ENCODE peak calls at places on chromosome 14, in four cellular contexts. One of them, this sample, is unnamed.

GRCh38 chr14:57091030-57091608 is 177.6 kb downstream of the EXOC5 start:
- DNase-seq in PC-3: no peak
- DNase-seq in trophoblast cell: no peak
- DNase-seq in aorta: no peak
- DNase-seq in this sample: no peak

GRCh38 chr14:61530896-61531295 is 164.4 kb upstream of the HIF1A start:
- DNase-seq in PC-3: no peak
- DNase-seq in aorta: no peak
- DNase-seq in trophoblast cell: no peak
- DNase-seq in this sample: no peak

GRCh38 chr14:77018785-77019184 is 9.7 kb downstream of the IRF2BPL start:
- DNase-seq in trophoblast cell: no peak
- DNase-seq in aorta: no peak
- DNase-seq in PC-3: no peak
- DNase-seq in this sample: no peak

GRCh38 chr14:99546230-99546879 is 57.7 kb downstream of the CCDC85C start:
- DNase-seq in trophoblast cell: no peak
- DNase-seq in PC-3: no peak
- DNase-seq in aorta: no peak
- DNase-seq in this sample: no peak

GRCh38 chr14:50804181-50804721 is 26.7 kb downstream of the NIN start:
- DNase-seq in PC-3: no peak
- DNase-seq in aorta: peak; percentile 41
- DNase-seq in trophoblast cell: no peak
- DNase-seq in this sample: no peak

GRCh38 chr14:81743605-81744004 is 210.0 kb upstream of the SEL1L start:
- DNase-seq in trophoblast cell: no peak
- DNase-seq in aorta: no peak
- DNase-seq in PC-3: no peak
- DNase-seq in this sample: no peak

GRCh38 chr14:50697659-50698290 is 29.7 kb upstream of the SAV1 start:
- DNase-seq in aorta: no peak
- DNase-seq in PC-3: no peak
- DNase-seq in trophoblast cell: no peak
- DNase-seq in this sample: no peak

GRCh38 chr14:82500222-82500621 is 966.6 kb upstream of the SEL1L start:
- DNase-seq in trophoblast cell: no peak
- DNase-seq in aorta: no peak
- DNase-seq in PC-3: no peak
- DNase-seq in this sample: no peak

GRCh38 chr14:34665785-34666425 is 36.0 kb upstream of the SNX6 start:
- DNase-seq in PC-3: peak; percentile 93
- DNase-seq in trophoblast cell: no peak
- DNase-seq in aorta: peak; percentile 67
- DNase-seq in this sample: peak; percentile 57

GRCh38 chr14:95340201-95340697 is 20.5 kb upstream of the CLMN start:
- DNase-seq in aorta: no peak
- DNase-seq in trophoblast cell: no peak
- DNase-seq in PC-3: no peak
- DNase-seq in this sample: no peak

GRCh38 chr14:32693114-32693513 is 245.6 kb upstream of the NPAS3 start:
- DNase-seq in PC-3: peak; percentile 94
- DNase-seq in aorta: no peak
- DNase-seq in trophoblast cell: no peak
- DNase-seq in this sample: no peak

GRCh38 chr14:50095895-50096294 is 20.5 kb downstream of the VCPKMT start:
- DNase-seq in PC-3: no peak
- DNase-seq in trophoblast cell: no peak
- DNase-seq in aorta: no peak
- DNase-seq in this sample: no peak

GRCh38 chr14:66003082-66003740 is 483.0 kb upstream of the CCDC196 start:
- DNase-seq in PC-3: peak; percentile 68
- DNase-seq in aorta: no peak
- DNase-seq in trophoblast cell: peak; percentile 32
- DNase-seq in this sample: no peak

DNA sequence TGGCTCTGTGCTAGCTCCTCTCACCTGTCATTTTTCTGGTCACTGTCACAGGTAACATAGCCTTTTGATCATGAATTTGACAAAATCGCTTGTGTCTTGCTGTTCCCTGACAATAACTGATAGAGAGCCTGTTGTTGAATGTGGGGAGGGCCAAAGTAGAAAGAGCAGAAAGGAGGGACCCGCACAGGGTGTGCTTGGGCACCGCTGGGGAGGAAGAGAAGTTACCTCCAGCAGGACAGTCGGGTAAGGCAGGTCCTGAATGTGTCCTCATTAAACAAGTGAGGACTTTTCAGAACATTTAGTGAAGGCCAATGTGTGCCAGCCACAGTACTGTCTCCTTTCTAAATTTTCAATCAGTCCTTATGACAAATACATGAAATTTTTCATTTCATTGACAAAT is at the start of gene RNASE12:
- DNase-seq in PC-3: no peak
- DNase-seq in aorta: no peak
- DNase-seq in trophoblast cell: no peak
- DNase-seq in this sample: no peak
- H3K4me3 ChIP-seq in PC-3: peak within 1 kb of the TSS; percentile 36
- H3K4me3 ChIP-seq in aorta: no peak within 1 kb of the TSS
- H3K4me3 ChIP-seq in trophoblast cell: no peak within 1 kb of the TSS
- H3K4me3 ChIP-seq in this sample: no peak within 1 kb of the TSS

GRCh38 chr14:105072381-105072861 is 7.2 kb upstream of the GPR132 start:
- DNase-seq in trophoblast cell: no peak
- DNase-seq in aorta: no peak
- DNase-seq in PC-3: no peak
- DNase-seq in this sample: no peak
- H3K4me1 ChIP-seq in trophoblast cell: peaks cover 8% of the 10 kb centered on the region
- H3K4me1 ChIP-seq in aorta: no peaks in the 10 kb centered on the region
- H3K4me1 ChIP-seq in PC-3: peaks cover 1% of the 10 kb centered on the region
- H3K4me1 ChIP-seq in this sample: peaks cover 23% of the 10 kb centered on the region

DNA sequence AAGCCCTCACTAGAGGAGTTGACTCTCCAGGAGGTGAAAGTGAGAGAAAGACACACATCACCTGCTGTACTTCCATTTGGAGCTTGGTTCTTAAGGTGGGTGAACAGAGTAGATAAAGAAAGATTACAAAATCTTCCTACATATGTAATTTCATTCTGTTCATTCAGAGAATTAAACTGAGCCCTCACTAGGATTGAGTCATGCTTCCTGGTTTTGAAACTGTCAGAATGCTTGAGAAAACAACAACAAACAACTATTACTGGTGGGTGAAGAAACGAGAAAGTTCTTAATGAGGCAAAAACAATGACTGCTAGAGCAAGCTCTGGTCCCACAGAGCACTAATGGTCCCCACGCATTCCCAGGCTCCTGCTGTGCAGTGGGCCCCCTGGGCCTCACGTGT is 841.7 kb downstream of the VRK1 start:
- DNase-seq in PC-3: no peak
- DNase-seq in aorta: no peak
- DNase-seq in trophoblast cell: no peak
- DNase-seq in this sample: no peak
- H3K4me3 ChIP-seq in PC-3: no peak overlapping the region
- H3K4me3 ChIP-seq in aorta: no peak overlapping the region
- H3K4me3 ChIP-seq in trophoblast cell: no peak overlapping the region
- H3K4me3 ChIP-seq in this sample: no peak overlapping the region

GRCh38 chr14:24339284-24340151 is at the start of gene RIPK3:
- DNase-seq in aorta: peak; percentile 66
- DNase-seq in PC-3: no peak
- DNase-seq in trophoblast cell: no peak
- DNase-seq in this sample: peak; percentile 52

GRCh38 chr14:24335461-24336146 is 733 bp upstream of the ADCY4 start:
- DNase-seq in trophoblast cell: no peak
- DNase-seq in aorta: no peak
- DNase-seq in PC-3: no peak
- DNase-seq in this sample: no peak

GRCh38 chr14:24337824-24338175 is 2.0 kb downstream of the RIPK3 start:
- DNase-seq in PC-3: no peak
- DNase-seq in trophoblast cell: no peak
- DNase-seq in aorta: no peak
- DNase-seq in this sample: no peak

GRCh38 chr14:24338843-24339242 is 948 bp downstream of the RIPK3 start:
- DNase-seq in PC-3: no peak
- DNase-seq in trophoblast cell: no peak
- DNase-seq in aorta: no peak
- DNase-seq in this sample: no peak

DNA sequence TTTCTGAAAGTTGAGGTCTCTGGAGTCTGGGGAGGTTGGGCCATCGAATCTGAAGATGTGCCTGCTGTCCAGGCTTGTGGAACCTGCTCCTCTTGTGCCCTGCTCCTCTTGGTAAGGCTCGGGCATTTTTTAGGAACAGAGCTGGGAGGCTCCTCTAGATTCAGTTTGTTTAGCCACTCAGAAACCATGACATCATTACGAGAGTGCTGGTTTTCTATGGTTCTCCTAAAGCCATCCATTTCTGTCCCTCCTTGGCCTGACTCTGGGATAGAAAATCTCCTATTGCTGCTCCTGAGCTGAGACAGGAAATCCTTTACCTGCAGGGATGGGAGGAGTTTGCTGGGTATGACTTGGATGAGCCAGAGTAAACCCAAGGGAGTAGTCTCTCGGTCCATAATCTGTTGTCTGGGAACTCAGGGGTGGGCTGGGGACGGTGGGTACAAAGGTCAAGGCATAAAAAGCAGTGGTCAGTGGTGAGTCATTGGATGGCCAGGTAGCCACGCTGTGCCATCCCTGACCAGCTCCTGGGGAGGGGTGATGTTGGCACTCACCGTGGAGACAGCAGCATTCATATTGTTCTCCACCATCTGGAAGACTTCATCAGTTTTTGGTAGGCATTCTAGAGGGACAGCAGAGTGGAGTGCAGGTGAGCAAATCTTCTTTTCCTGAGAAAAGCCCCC is 2.4 kb upstream of the ADCY4 start:
- DNase-seq in trophoblast cell: no peak
- DNase-seq in aorta: no peak
- DNase-seq in PC-3: no peak
- DNase-seq in this sample: no peak
- H3K4me1 ChIP-seq in trophoblast cell: peaks cover 32% of the 10 kb centered on the region
- H3K4me1 ChIP-seq in aorta: no peaks in the 10 kb centered on the region
- H3K4me1 ChIP-seq in PC-3: peaks cover 5% of the 10 kb centered on the region
- H3K4me1 ChIP-seq in this sample: peaks cover 39% of the 10 kb centered on the region

DNA sequence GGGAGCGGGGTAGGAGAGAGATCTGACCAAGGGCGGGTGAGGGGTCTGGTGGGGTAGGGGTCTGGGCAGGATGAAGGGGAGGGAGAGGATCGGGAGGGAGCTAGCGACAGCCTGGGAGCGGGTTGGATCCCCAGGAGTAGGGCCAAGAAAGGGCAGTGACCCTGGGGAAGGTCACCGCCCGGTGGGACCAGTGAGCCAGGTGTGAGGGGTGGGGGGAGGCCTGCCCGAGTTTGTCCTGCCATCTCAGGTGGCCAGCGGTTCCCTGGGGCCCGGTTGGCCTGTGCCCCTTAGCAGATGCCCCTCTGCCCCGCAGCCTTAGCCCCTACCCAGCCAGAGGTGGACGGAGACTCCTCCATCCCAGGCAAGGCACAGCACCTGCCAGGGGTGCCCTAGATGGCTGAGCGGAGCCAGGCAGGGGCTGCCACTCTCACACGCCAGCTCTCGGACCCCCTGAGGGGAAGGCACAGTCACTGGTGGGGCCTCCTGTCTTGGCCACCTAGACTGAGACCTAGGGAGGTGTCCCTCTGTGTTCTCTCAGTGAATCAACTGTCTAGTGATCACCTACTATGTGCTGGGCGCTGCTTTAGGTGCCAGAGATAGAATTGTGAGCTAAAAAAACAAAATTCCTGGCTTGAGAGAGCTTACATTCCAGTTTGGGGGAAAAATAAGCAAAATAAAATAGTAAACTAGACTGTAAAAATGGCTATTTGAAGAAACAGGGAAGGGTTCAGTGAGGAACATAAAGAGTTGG is 631 bp upstream of the TTC7B start:
- DNase-seq in trophoblast cell: no peak
- DNase-seq in PC-3: no peak
- DNase-seq in aorta: no peak
- DNase-seq in this sample: no peak
- H3K4me3 ChIP-seq in trophoblast cell: no peak overlapping the region
- H3K4me3 ChIP-seq in PC-3: peak overlapping the region; percentile 28
- H3K4me3 ChIP-seq in aorta: no peak overlapping the region
- H3K4me3 ChIP-seq in this sample: peak overlapping the region; percentile 31

GRCh38 chr14:98173291-98173690 is 1098.7 kb downstream of the BCL11B start:
- DNase-seq in PC-3: no peak
- DNase-seq in aorta: no peak
- DNase-seq in trophoblast cell: no peak
- DNase-seq in this sample: no peak
- H3K4me1 ChIP-seq in PC-3: no peaks in the 10 kb centered on the region
- H3K4me1 ChIP-seq in aorta: no peaks in the 10 kb centered on the region
- H3K4me1 ChIP-seq in trophoblast cell: no peaks in the 10 kb centered on the region
- H3K4me1 ChIP-seq in this sample: no peaks in the 10 kb centered on the region

DNA sequence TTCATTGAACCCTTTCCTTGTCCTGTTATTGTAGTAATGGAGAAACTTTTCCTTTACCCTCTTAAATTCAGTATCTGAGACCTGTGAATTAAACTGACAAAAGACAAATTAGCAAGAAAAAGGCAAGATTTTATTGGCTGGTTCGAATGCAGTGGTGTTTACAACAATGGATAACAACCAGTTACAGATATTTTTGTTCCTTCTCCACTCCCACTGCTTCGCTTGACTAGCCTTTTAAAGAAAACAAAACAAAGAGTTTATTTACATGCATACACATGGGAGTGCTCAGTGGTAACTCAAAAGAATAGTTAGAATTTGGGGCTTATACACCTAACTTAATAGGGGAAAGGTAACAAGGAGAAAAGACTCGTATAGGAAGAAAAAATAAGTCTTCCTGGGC is 37.0 kb upstream of the HECTD1 start:
- DNase-seq in PC-3: no peak
- DNase-seq in trophoblast cell: no peak
- DNase-seq in aorta: no peak
- DNase-seq in this sample: no peak
- H3K4me3 ChIP-seq in PC-3: no peak overlapping the region
- H3K4me3 ChIP-seq in trophoblast cell: no peak overlapping the region
- H3K4me3 ChIP-seq in aorta: no peak overlapping the region
- H3K4me3 ChIP-seq in this sample: no peak overlapping the region